ENCODE peak calls at places on chromosome 16, in eight cellular contexts. R is HT-29; C is activated naive CD8-positive, alpha-beta T cell treated with anti-CD3 and anti-CD28 coated beads, Interleukin-2, amount 10 ng/mL, durations not matched to agents 7 days and 5 days; G is stimulated activated CD4-positive, alpha-beta T cell treated with anti-CD3 and anti-CD28 coated beads, TNF-alpha, amount 100 ng/mL, for 48 hours; Y is brain microvascular endothelial cell; T is activated T-helper 1 cell treated with anti-CD3 and anti-CD28 coated beads, Interleukin-2, amount 50 U/mL, for 16 hours; B is Right ventricle myocardium inferior; Q is GM19239. Z is an unnamed sample.

GRCh38 chr16:48597563-48598392 is 12.2 kb downstream of the N4BP1 start:
- DNase-seq in C (no peak), T (no peak), B (no peak), Q (no peak), R (no peak), Y (no peak), G (no peak), Z (no peak)

GRCh38 chr16:64339052-64339770 is 782.7 kb downstream of the CDH11 start:
- DNase-seq in Q (no peak), G (no peak), C (no peak), T (no peak), B (peak), R (no peak), Y (peak), Z (no peak)

GRCh38 chr16:9254863-9255262 is 163.4 kb downstream of the HAPSTR1 start:
- DNase-seq in G (no peak), Q (no peak), B (no peak), C (no peak), Y (no peak), R (no peak), T (no peak), Z (no peak)

GRCh38 chr16:48607056-48607825 is 2.7 kb downstream of the N4BP1 start:
- DNase-seq in Q (no peak), T (no peak), G (no peak), R (peak), C (no peak), Y (peak), B (no peak), Z (no peak)

GRCh38 chr16:15950167-15950854 is 895 bp downstream of the ABCC1 start:
- DNase-seq in B (no peak), Y (peak), G (no peak), R (peak), Q (peak), T (no peak), C (peak), Z (no peak)

GRCh38 chr16:30485818-30486436 is 13.4 kb downstream of the ITGAL start:
- DNase-seq in B (no peak), R (no peak), Q (no peak), C (no peak), Y (no peak), T (no peak), G (no peak), Z (no peak)

GRCh38 chr16:4367393-4367856 is 4.2 kb upstream of the VASN start:
- DNase-seq in Y (no peak), Q (no peak), T (no peak), C (no peak), G (no peak), B (no peak), R (no peak), Z (no peak)

GRCh38 chr16:75086281-75086680 is 30.3 kb downstream of the LDHD start:
- DNase-seq in G (no peak), B (no peak), Y (no peak), C (no peak), T (no peak), Q (no peak), R (no peak), Z (no peak)

GRCh38 chr16:49564577-49565224 is 191.1 kb downstream of the C16orf78 start:
- DNase-seq in Q (no peak), T (no peak), C (no peak), R (no peak), G (no peak), B (no peak), Y (no peak), Z (no peak)

GRCh38 chr16:4693296-4693955 is at the start of gene NUDT16L1:
- DNase-seq in G (peak), B (peak), R (peak), Q (peak), Y (peak), T (peak), C (peak), Z (peak)

GRCh38 chr16:10834130-10834529 is 15.5 kb upstream of the TVP23A start:
- DNase-seq in Q (no peak), B (peak), R (no peak), C (no peak), Y (no peak), T (no peak), G (no peak), Z (no peak)

GRCh38 chr16:75260856-75261589 is 9.6 kb upstream of the BCAR1 start:
- DNase-seq in Q (no peak), Y (no peak), T (no peak), G (no peak), B (no peak), R (no peak), C (no peak), Z (no peak)

GRCh38 chr16:68417711-68418301 is 30.5 kb downstream of the SMPD3 start:
- DNase-seq in G (peak), Q (peak), B (no peak), Y (no peak), C (peak), T (peak), R (peak), Z (no peak)

GRCh38 chr16:23282508-23282907 is 19.6 kb upstream of the SCNN1B start:
- DNase-seq in T (no peak), R (no peak), Y (no peak), C (no peak), B (no peak), Q (no peak), G (no peak), Z (no peak)

GRCh38 chr16:87996962-87997880 is 46.0 kb downstream of the BANP start:
- DNase-seq in R (no peak), B (peak), C (no peak), Y (no peak), G (no peak), Q (no peak), T (no peak), Z (no peak)